ENCODE peak calls at places on chromosome 14, in six cellular contexts. F, J, Q, X, Z and T are unnamed samples. For H3K36me3 and H3K27me3, the result is how much of the 10 kb centered on the place peaks cover.

GRCh38 chr14:67358914-67359313 is 690 bp downstream of the ATP6V1D start:
- DNase-seq in F (peak), J (no peak), Q (no peak), X (no peak), Z (peak), T (peak)

GRCh38 chr14:69611264-69612013 is at the start of gene SUSD6:
- DNase-seq in F (peak), J (peak), Q (peak), X (peak), Z (peak), T (peak)

GRCh38 chr14:55881577-55882241 is 236.5 kb upstream of the PELI2 start:
- DNase-seq in F (peak), J (peak), Q (no peak), X (no peak), Z (peak), T (peak)

GRCh38 chr14:105865266-105865903 is 339.0 kb downstream of the TMEM121 start:
- DNase-seq in F (no peak), J (no peak), Q (no peak), X (no peak), Z (no peak), T (no peak)

GRCh38 chr14:63174760-63175191 is 29.5 kb upstream of the RHOJ start:
- DNase-seq in F (peak), J (peak), Q (no peak), X (no peak), Z (peak), T (peak)

GRCh38 chr14:71753976-71754375 is 178.3 kb upstream of the RGS6 start:
- DNase-seq in F (no peak), J (no peak), Q (no peak), X (no peak), Z (no peak), T (no peak)

GRCh38 chr14:56216631-56217379 is 98.6 kb downstream of the PELI2 start:
- DNase-seq in F (peak), J (peak), Q (no peak), X (peak), Z (no peak), T (no peak)

GRCh38 chr14:58732387-58732786 is 94.6 kb downstream of the DACT1 start:
- DNase-seq in F (no peak), J (no peak), Q (no peak), X (no peak), Z (no peak), T (peak)

GRCh38 chr14:76501156-76501555 is 125.2 kb downstream of the ESRRB start:
- DNase-seq in F (no peak), J (no peak), Q (no peak), X (no peak), Z (no peak), T (no peak)

GRCh38 chr14:96098309-96098998 is 59.3 kb downstream of the C14orf132 start:
- DNase-seq in F (peak), J (peak), Q (no peak), X (peak), Z (peak), T (peak)

GRCh38 chr14:105448706-105449111 is 25.9 kb upstream of the CRIP2 start:
- DNase-seq in F (peak), J (peak), Q (no peak), X (peak), Z (peak), T (peak)

GRCh38 chr14:95998656-95999055 is 40.5 kb upstream of the C14orf132 start:
- DNase-seq in F (peak), J (peak), Q (no peak), X (no peak), Z (peak), T (peak)

GRCh38 chr14:65310568-65310967 is 102.0 kb upstream of the FUT8 start:
- DNase-seq in F (no peak), J (no peak), Q (no peak), X (no peak), Z (no peak), T (no peak)

GRCh38 chr14:99508896-99509629 is 27.9 kb downstream of the CCNK start:
- DNase-seq in F (no peak), J (no peak), Q (no peak), X (peak), Z (peak), T (peak)

GRCh38 chr14:68634346-68634745 is 158.5 kb downstream of the ZFP36L1 start:
- DNase-seq in F (no peak), J (no peak), Q (no peak), X (no peak), Z (no peak), T (no peak)

GRCh38 chr14:75205586-75205985 is 29.2 kb upstream of the TMED10 start:
- DNase-seq in F (peak), J (peak), Q (no peak), X (no peak), Z (no peak), T (peak)

GRCh38 chr14:77145975-77146740 is 4.6 kb upstream of the ZDHHC22 start:
- DNase-seq in F (no peak), J (no peak), Q (no peak), X (peak), Z (no peak), T (no peak)

GRCh38 chr14:21924479-21924878 is 250.9 kb upstream of the OR4E1 start:
- DNase-seq in F (no peak), J (no peak), Q (no peak), X (no peak), Z (peak), T (no peak)

GRCh38 chr14:76456200-76456599 is 80.3 kb downstream of the ESRRB start:
- DNase-seq in F (peak), J (peak), Q (no peak), X (peak), Z (peak), T (peak)

GRCh38 chr14:79044894-79045624 is 874.9 kb downstream of the NRXN3 start:
- DNase-seq in F (peak), J (peak), Q (no peak), X (peak), Z (peak), T (peak)

GRCh38 chr14:100193417-100194357 is 34.2 kb upstream of the DEGS2 start:
- DNase-seq in F (no peak), J (no peak), Q (no peak), X (peak), Z (no peak), T (no peak)

GRCh38 chr14:66359500-66359899 is 126.7 kb upstream of the CCDC196 start:
- DNase-seq in F (peak), J (peak), Q (no peak), X (peak), Z (peak), T (peak)

GRCh38 chr14:75831455-75831854 is 150.3 kb downstream of the TGFB3 start:
- DNase-seq in F (peak), J (peak), Q (no peak), X (peak), Z (no peak), T (peak)

GRCh38 chr14:76782885-76783566 is 21.8 kb downstream of the VASH1 start:
- DNase-seq in F (no peak), J (no peak), Q (no peak), X (no peak), Z (peak), T (no peak)

GRCh38 chr14:91056361-91056760 is 4.1 kb downstream of the RPS6KA5 start:
- DNase-seq in F (no peak), J (no peak), Q (no peak), X (no peak), Z (no peak), T (no peak)

GRCh38 chr14:68679746-68680467 is 113.0 kb downstream of the ZFP36L1 start:
- DNase-seq in F (no peak), J (no peak), Q (no peak), X (no peak), Z (no peak), T (no peak)

GRCh38 chr14:91315844-91316267 is 71.4 kb upstream of the GPR68 start:
- DNase-seq in F (no peak), J (no peak), Q (no peak), X (no peak), Z (peak), T (no peak)

GRCh38 chr14:92495041-92495440 is 18.5 kb upstream of the RIN3 start:
- DNase-seq in F (peak), J (peak), Q (no peak), X (no peak), Z (peak), T (peak)

GRCh38 chr14:55807059-55807499 is 227.1 kb downstream of the KTN1 start:
- DNase-seq in F (peak), J (peak), Q (peak), X (peak), Z (no peak), T (peak)

GRCh38 chr14:75968461-75968860 is 13.3 kb downstream of the TGFB3 start:
- DNase-seq in F (peak), J (no peak), Q (no peak), X (no peak), Z (no peak), T (no peak)

DNA sequence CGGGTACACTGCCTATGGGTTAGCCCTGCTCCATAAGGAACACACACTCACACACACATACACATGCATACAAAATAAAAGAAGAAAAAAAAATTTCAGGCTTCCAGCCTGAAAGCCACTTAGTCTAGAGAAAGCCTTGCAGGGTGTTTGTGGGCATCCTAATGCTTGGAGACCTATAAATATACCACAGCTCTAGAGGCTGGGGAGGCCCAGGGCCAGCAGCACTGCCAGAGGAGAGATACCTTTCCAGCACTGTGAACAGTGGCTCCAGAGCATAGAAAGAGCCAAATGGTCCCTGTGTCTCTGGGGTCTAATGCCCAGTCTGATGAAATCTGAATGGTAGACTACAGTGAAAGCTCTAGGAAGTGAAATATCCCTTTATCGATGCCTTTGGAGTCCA is 12.9 kb downstream of the FAM161B start:
- DNase-seq in F (no peak), J (no peak), Q (no peak), X (no peak), Z (no peak), T (no peak)
- H3K36me3 ChIP-seq in F (under half), J (under half), Q (under half), X (under half), Z (under half), T (under half)

GRCh38 chr14:88044129-88044727 is 39.3 kb downstream of the GPR65 start:
- DNase-seq in F (peak), J (no peak), Q (no peak), X (no peak), Z (no peak), T (peak)
- H3K4me3 ChIP-seq in F (no peak), J (no peak), Q (no peak), X (no peak), Z (no peak), T (no peak)

GRCh38 chr14:103846008-103846568 is 1.3 kb downstream of the PPP1R13B start:
- DNase-seq in F (no peak), J (no peak), Q (no peak), X (no peak), Z (no peak), T (no peak)
- H3K27me3 ChIP-seq in F (under half), J (under half), Q (under half), X (under half), Z (under half), T (under half)

DNA sequence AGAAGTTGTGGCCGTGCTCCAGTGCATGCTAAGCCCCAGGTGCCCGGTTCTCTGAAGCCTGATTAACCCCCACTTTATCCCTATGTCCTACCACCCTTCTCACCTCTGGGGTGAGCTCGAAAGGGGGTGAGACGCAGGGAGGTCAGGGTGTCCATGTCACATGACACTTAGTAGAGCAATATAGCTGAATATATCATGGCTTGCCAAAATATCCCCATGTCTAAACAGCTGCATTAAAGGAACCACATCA is 203.1 kb upstream of the DIO3 start:
- DNase-seq in F (no peak), J (no peak), Q (no peak), X (no peak), Z (no peak), T (no peak)
- H3K36me3 ChIP-seq in F (under half), J (under half), Q (under half), X (under half), Z (under half), T (under half)

GRCh38 chr14:94598506-94598815 is 13.7 kb upstream of the SERPINA3 start:
- DNase-seq in F (no peak), J (no peak), Q (no peak), X (no peak), Z (no peak), T (no peak)
- H3K4me3 ChIP-seq in F (no peak), J (no peak), Q (no peak), X (no peak), Z (no peak), T (no peak)

DNA sequence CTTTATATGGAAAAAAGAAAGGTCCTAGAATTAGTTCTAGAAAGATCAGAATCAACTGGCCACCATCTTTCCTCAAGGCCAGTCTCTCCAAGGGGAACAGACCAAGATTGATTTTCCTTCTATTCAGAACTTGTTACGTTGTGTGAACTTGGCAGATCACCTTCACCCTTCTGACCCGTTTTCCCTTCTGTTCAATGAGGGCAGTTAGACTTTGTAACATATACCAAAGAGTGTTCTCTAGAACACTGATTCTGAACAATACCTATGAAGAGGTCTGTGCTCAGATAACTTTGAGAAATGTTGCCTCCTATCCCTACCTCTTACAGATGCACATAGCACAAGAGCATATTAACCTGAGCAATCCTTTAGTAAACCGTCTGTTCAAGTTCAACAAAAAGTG is 10.6 kb upstream of the PCK2 start:
- DNase-seq in F (no peak), J (no peak), Q (no peak), X (no peak), Z (no peak), T (no peak)
- H3K27me3 ChIP-seq in F (under half), J (half or more), Q (under half), X (under half), Z (under half), T (under half)

GRCh38 chr14:93939304-93940229 is 12.4 kb downstream of the FAM181A start:
- DNase-seq in F (peak), J (peak), Q (peak), X (peak), Z (peak), T (peak)

GRCh38 chr14:93943930-93944329 is 16.8 kb downstream of the FAM181A start:
- DNase-seq in F (no peak), J (no peak), Q (no peak), X (no peak), Z (no peak), T (no peak)

GRCh38 chr14:93943052-93943451 is 15.9 kb downstream of the FAM181A start:
- DNase-seq in F (no peak), J (peak), Q (no peak), X (no peak), Z (no peak), T (no peak)

GRCh38 chr14:93940437-93940836 is 13.3 kb downstream of the FAM181A start:
- DNase-seq in F (no peak), J (no peak), Q (no peak), X (no peak), Z (no peak), T (no peak)

DNA sequence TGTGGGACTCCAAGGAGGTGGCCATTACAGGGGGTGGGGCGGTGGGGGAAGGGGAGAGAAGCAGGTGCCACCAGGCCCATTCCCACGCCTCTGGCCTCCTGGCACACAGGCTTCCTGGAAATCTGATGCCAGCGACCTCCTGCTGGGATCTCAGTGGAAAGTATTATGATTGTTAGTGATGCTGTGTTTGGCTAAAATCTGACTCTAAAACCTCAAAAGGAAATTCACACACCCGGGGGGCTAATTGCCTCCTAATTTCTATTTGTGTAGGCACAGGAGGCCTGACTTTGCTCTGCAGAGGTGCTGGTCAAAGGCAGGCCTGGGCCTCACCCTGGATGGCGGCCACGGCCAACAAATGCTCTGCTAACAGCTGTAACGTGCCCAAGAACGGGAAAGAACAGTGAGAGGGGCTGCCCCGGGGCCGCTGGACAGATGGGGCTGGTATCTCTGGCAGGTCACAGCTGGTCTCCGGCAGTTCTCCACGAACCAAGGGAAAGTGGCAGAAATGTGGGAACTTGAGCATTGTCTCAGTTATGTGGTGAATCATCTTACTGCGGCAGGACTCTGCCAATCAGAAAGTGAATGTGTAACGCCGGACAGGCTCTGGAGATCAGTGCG is 14.3 kb downstream of the FAM181A start:
- DNase-seq in F (no peak), J (peak), Q (no peak), X (peak), Z (no peak), T (peak)
- H3K36me3 ChIP-seq in F (under half), J (under half), Q (under half), X (under half), Z (under half), T (under half)

DNA sequence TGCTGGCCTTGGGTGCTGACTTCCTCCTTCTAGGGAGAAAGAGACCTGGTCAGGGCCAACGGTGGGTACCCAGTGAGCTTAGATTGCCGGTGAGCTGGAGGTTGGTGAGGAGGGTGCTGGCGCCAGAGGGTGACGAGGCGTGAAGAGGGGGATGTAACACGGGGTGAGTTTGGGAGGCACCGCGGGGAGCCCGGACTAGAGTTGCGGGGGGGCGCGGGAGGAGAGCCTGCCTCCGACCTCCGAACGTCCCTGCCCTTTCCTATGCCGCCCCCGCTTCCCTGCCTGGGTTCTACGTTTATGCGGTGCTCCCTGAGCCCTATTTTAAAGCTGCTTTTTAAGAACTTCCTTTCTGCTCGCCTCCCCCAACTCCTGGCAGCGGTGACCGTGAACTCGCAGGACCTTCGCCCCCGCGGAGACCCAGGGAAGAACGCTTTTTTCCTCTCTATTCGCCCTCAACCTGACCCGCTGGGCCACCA is 18.6 kb downstream of the OR6S1 start:
- DNase-seq in F (peak), J (no peak), Q (no peak), X (no peak), Z (no peak), T (no peak)
- H3K4me3 ChIP-seq in F (peak), J (no peak), Q (peak), X (no peak), Z (no peak), T (no peak)

DNA sequence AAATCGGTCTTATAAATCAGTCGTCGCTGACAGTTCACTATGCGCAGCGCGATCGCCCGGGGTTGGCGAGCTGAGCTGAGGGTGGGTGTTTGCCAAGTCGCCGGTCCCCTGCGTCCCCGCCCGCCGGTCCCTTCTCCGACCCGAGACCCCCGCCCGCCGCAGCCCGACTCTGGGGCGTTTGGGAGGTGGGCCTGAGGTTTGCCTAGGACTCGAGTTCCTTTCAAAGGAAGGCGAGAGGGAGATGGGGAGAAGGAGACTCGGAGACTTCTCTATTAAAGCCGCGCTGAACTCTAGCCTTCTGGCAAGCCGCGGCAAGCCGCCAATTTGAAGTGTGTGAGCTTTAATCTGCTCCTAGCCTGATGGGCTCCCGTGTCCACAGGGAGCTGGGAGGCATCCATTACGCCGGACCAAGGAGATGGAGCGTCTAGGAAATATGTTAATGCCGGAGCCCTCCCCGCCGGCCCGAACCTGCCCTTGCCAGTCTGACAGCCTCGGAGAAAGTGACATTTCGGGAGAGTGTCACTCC is 392.8 kb downstream of the NOVA1 start:
- DNase-seq in F (peak), J (no peak), Q (no peak), X (peak), Z (peak), T (no peak)
- H3K27me3 ChIP-seq in F (half or more), J (under half), Q (under half), X (under half), Z (under half), T (under half)